ENCODE peak calls at places on chromosomes 13 and 19, in six cellular contexts. C is GM23248; G is CD8-positive, alpha-beta T cell; J is tibial artery; H is pancreas; F is stomach. U is an unnamed sample. For H3K9me3, the result is how much of the 10 kb centered on the place peaks cover.

GRCh38 chr19:35279985-35280821 is 2.1 kb upstream of the HAMP start:
- DNase-seq in F (no peak), J (no peak), G (no peak), C (no peak), H (no peak), U (no peak)

GRCh38 chr19:3142292-3142670 is 6.4 kb downstream of the GNA15 start:
- DNase-seq in G (no peak), F (no peak), H (no peak), C (peak), J (no peak), U (no peak)

GRCh38 chr13:86757236-86757978 is 913.8 kb upstream of the SLITRK5 start:
- DNase-seq in J (no peak), F (no peak), G (no peak), H (no peak), C (no peak), U (no peak)

GRCh38 chr13:27374650-27375049 is 49.8 kb upstream of the GTF3A start:
- DNase-seq in H (peak), J (peak), G (peak), F (peak), C (peak), U (peak)

GRCh38 chr19:40466219-40467006 is at the start of gene SPTBN4:
- DNase-seq in C (peak), H (peak), F (no peak), J (peak), G (peak), U (no peak)

GRCh38 chr19:34134190-34135032 is 37.9 kb upstream of the LSM14A start:
- DNase-seq in H (peak), C (peak), J (peak), F (peak), G (peak), U (peak)

GRCh38 chr13:27794921-27795717 is 2.8 kb downstream of the GSX1 start:
- DNase-seq in J (peak), F (no peak), G (no peak), H (no peak), C (no peak), U (no peak)

GRCh38 chr19:6226444-6227155 is 53.2 kb downstream of the MLLT1 start:
- DNase-seq in H (no peak), F (no peak), C (no peak), J (no peak), G (no peak), U (no peak)

GRCh38 chr13:90414691-90415596 is 932.5 kb upstream of the MIR17HG start:
- DNase-seq in G (no peak), C (peak), J (no peak), F (no peak), H (no peak), U (no peak)

GRCh38 chr13:23801141-23801540 is 88.1 kb downstream of the MIPEP start:
- DNase-seq in C (no peak), G (no peak), H (no peak), F (no peak), J (no peak), U (no peak)

GRCh38 chr19:55451522-55452380 is 8.7 kb upstream of the SHISA7 start:
- DNase-seq in G (no peak), C (peak), F (no peak), H (no peak), J (no peak), U (no peak)

GRCh38 chr19:10142701-10143375 is 23.1 kb upstream of the EIF3G start:
- DNase-seq in F (no peak), H (no peak), G (peak), J (no peak), C (no peak), U (no peak)

GRCh38 chr19:35908977-35909683 is 1.0 kb upstream of the TYROBP start:
- DNase-seq in C (no peak), F (peak), J (peak), G (no peak), H (no peak), U (peak)

GRCh38 chr13:101893021-101893420 is 440.5 kb downstream of the ITGBL1 start:
- DNase-seq in J (no peak), G (no peak), H (no peak), F (no peak), C (no peak), U (no peak)

GRCh38 chr13:30376426-30377311 is 45.6 kb upstream of the UBE2L5 start:
- DNase-seq in G (peak), J (peak), C (no peak), F (peak), H (no peak), U (no peak)

GRCh38 chr19:40348961-40349507 is 539 bp downstream of the PLD3 start:
- DNase-seq in G (no peak), H (peak), C (peak), F (no peak), J (no peak), U (no peak)

GRCh38 chr19:22052644-22053013 is 345 bp downstream of the ZNF257 start:
- DNase-seq in C (peak), H (peak), J (no peak), G (peak), F (no peak), U (no peak)

GRCh38 chr13:40495620-40496001 is 170.8 kb downstream of the FOXO1 start:
- DNase-seq in J (no peak), C (no peak), F (no peak), H (no peak), G (no peak), U (no peak)

GRCh38 chr19:54684537-54684936 is 21.8 kb downstream of the LILRB4 start:
- DNase-seq in F (no peak), H (no peak), C (peak), J (no peak), G (no peak), U (no peak)

GRCh38 chr19:15584541-15585115 is 30.4 kb upstream of the CYP4F8 start:
- DNase-seq in J (peak), H (peak), F (peak), G (peak), C (peak), U (peak)

GRCh38 chr13:20340759-20341161 is 108.6 kb upstream of the GJB6 start:
- DNase-seq in J (no peak), G (no peak), C (peak), F (no peak), H (no peak), U (no peak)

GRCh38 chr19:44740351-44740824 is 8.1 kb upstream of the BCL3 start:
- DNase-seq in G (no peak), H (no peak), C (no peak), J (no peak), F (no peak), U (no peak)

GRCh38 chr13:22839554-22840286 is 341.1 kb upstream of the SGCG start:
- DNase-seq in F (no peak), C (no peak), J (no peak), H (no peak), G (no peak), U (no peak)

GRCh38 chr13:48424212-48424611 is 11.3 kb upstream of the LPAR6 start:
- DNase-seq in H (no peak), G (no peak), C (no peak), F (no peak), J (no peak), U (no peak)

GRCh38 chr13:35086667-35087066 is 144.6 kb downstream of the NBEA start:
- DNase-seq in G (no peak), F (no peak), J (no peak), H (no peak), C (peak), U (no peak)

GRCh38 chr13:31807090-31807541 is 67.8 kb downstream of the RXFP2 start:
- DNase-seq in G (peak), C (peak), H (no peak), J (no peak), F (no peak), U (no peak)

GRCh38 chr19:56504581-56504980 is 3.1 kb upstream of the ZNF471 start:
- DNase-seq in G (no peak), C (peak), F (no peak), H (no peak), J (no peak), U (no peak)

GRCh38 chr19:41001243-41001971 is 10.3 kb downstream of the CYP2B6 start:
- DNase-seq in C (no peak), J (no peak), G (no peak), H (no peak), F (no peak), U (no peak)

GRCh38 chr13:47455581-47455980 is 545.5 kb downstream of the SUCLA2 start:
- DNase-seq in C (peak), F (no peak), J (no peak), H (no peak), G (no peak), U (no peak)

GRCh38 chr19:43798546-43799409 is 3.5 kb downstream of the LYPD5 start:
- DNase-seq in F (peak), H (peak), J (no peak), C (peak), G (peak), U (no peak)

GRCh38 chr19:55255618-55256423 is 3.0 kb downstream of the PPP6R1 start:
- DNase-seq in J (no peak), F (peak), C (peak), G (no peak), H (no peak), U (no peak)

GRCh38 chr19:38707512-38708114 is 36.7 kb downstream of the CAPN12 start:
- DNase-seq in F (peak), G (no peak), C (peak), H (peak), J (no peak), U (peak)

GRCh38 chr13:80338781-80339577 is 1.9 kb downstream of the SPRY2 start:
- DNase-seq in C (peak), F (peak), H (peak), G (no peak), J (peak), U (peak)

GRCh38 chr19:387777-388176 is 21.2 kb downstream of the C2CD4C start:
- DNase-seq in H (no peak), G (no peak), J (no peak), F (no peak), C (no peak), U (no peak)

GRCh38 chr13:46621133-46621532 is 68.2 kb downstream of the LRCH1 start:
- DNase-seq in J (no peak), F (no peak), G (no peak), H (no peak), C (no peak), U (no peak)

GRCh38 chr19:55418185-55418584 is 10.6 kb upstream of the UBE2S start:
- DNase-seq in F (peak), H (peak), C (peak), G (peak), J (no peak), U (no peak)

GRCh38 chr19:29833614-29834261 is 21.9 kb downstream of the CCNE1 start:
- DNase-seq in C (no peak), F (no peak), J (peak), H (no peak), G (no peak), U (no peak)

GRCh38 chr13:51538626-51539179 is 45.6 kb upstream of the WDFY2 start:
- DNase-seq in H (no peak), G (no peak), C (peak), F (no peak), J (no peak), U (no peak)

GRCh38 chr13:91647361-91647970 is 249.0 kb downstream of the GPC5 start:
- DNase-seq in G (no peak), C (peak), J (no peak), H (peak), F (no peak), U (no peak)

GRCh38 chr13:108947551-108948030 is 318.2 kb downstream of the MYO16 start:
- DNase-seq in F (no peak), H (no peak), G (no peak), C (peak), J (peak), U (no peak)

GRCh38 chr19:27758626-27759505 is 1454.1 kb downstream of the UQCRFS1 start:
- DNase-seq in F (no peak), J (no peak), H (no peak), G (no peak), C (no peak), U (no peak)
- H3K9me3 ChIP-seq in F (under half), J (half or more), H (under half), G (under half), C (under half), U (under half)

GRCh38 chr19:4830768-4831265 is 695 bp downstream of the TICAM1 start:
- DNase-seq in G (no peak), C (peak), F (no peak), H (no peak), J (no peak), U (no peak)

GRCh38 chr19:4830332-4830731 is 1.2 kb downstream of the TICAM1 start:
- DNase-seq in H (no peak), G (no peak), J (no peak), F (no peak), C (no peak), U (no peak)

GRCh38 chr19:4831351-4832340 is at the start of gene TICAM1:
- DNase-seq in G (peak), C (peak), H (peak), F (peak), J (peak), U (peak)

GRCh38 chr19:4832776-4833175 is 1.3 kb upstream of the TICAM1 start:
- DNase-seq in C (no peak), F (no peak), J (no peak), H (no peak), G (no peak), U (no peak)

GRCh38 chr19:4829001-4829712 is 2.4 kb downstream of the TICAM1 start:
- DNase-seq in C (no peak), J (no peak), G (no peak), H (peak), F (peak), U (no peak)
- H3K27ac ChIP-seq in C (no peak), J (peak), G (no peak), H (peak), F (peak), U (peak)

GRCh38 chr19:53045536-53045935 is 996 bp downstream of the ERVV-2 start:
- DNase-seq in J (no peak), F (no peak), C (no peak), H (no peak), G (no peak), U (no peak)
- H3K9me3 ChIP-seq in J (under half), F (half or more), C (under half), H (under half), G (under half), U (under half)

DNA sequence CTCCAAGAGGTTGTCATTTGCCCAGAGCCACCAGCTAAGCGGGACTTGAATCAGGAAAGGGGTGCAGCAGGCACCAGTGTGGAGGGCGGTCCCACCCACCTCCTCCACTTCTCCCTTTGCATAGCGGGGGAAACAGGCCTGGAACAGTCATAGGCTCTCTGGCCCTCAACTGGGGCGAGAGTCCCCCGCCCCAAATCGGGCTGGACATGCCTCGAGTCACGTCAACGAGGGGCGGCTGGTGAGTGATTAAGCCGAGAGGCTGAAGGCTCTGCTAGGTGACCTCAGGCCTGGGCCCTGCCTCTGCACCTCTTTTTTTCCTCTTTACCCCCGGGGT is 398 bp upstream of the ARRDC2 start:
- DNase-seq in J (no peak), G (no peak), F (no peak), H (no peak), C (no peak), U (no peak)
- H3K27ac ChIP-seq in J (peak), G (peak), F (peak), H (peak), C (peak), U (peak)

GRCh38 chr19:53147645-53148044 is 11.2 kb downstream of the ZNF347 start:
- DNase-seq in H (no peak), G (no peak), F (no peak), C (no peak), J (no peak), U (no peak)
- H3K9me3 ChIP-seq in H (under half), G (under half), F (half or more), C (under half), J (half or more), U (half or more)

DNA sequence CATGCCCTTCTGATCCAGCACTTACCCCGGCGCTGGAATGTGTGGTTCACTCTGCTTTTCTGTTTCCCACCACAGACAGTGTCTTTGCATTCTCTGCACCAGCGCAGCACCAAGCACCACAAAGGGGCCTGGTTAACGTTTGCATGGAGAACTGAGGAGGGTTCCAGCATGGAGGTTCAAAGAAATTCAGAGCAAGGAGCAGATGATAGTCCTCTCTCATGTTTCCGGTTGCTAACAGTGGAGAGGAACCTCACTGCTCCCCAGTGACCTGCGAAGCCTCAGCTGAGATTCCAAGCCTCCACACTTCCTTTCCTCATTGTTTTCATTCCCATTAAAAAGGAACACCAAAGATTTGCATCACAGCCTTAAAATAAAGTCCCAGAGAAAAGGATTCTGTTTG is 99.7 kb downstream of the STARD13 start:
- DNase-seq in G (no peak), F (no peak), J (no peak), H (no peak), C (no peak), U (no peak)
- H3K27ac ChIP-seq in G (no peak), F (peak), J (peak), H (peak), C (no peak), U (peak)

GRCh38 chr19:51593969-51594773 is 23.1 kb downstream of the ZNF175 start:
- DNase-seq in F (peak), J (peak), H (peak), G (peak), C (peak), U (peak)
- H3K9me3 ChIP-seq in F (under half), J (under half), H (under half), G (under half), C (under half), U (under half)

GRCh38 chr13:72151241-72151640 is 284.2 kb upstream of the DACH1 start:
- DNase-seq in F (no peak), C (no peak), G (no peak), H (no peak), J (no peak), U (no peak)
- H3K27ac ChIP-seq in F (no peak), C (no peak), G (no peak), H (no peak), J (no peak), U (no peak)

GRCh38 chr19:53079313-53079924 is 23.8 kb downstream of the ZNF160 start:
- DNase-seq in C (no peak), F (no peak), H (no peak), J (no peak), G (no peak), U (no peak)
- H3K9me3 ChIP-seq in C (under half), F (half or more), H (under half), J (under half), G (under half), U (under half)

GRCh38 chr13:111415216-111415615 is 94.8 kb downstream of the TEX29 start:
- DNase-seq in F (no peak), C (no peak), H (no peak), J (no peak), G (no peak), U (no peak)

GRCh38 chr13:111412251-111412650 is 91.8 kb downstream of the TEX29 start:
- DNase-seq in H (no peak), G (no peak), J (no peak), C (no peak), F (no peak), U (no peak)

GRCh38 chr13:111414341-111414740 is 93.9 kb downstream of the TEX29 start:
- DNase-seq in F (no peak), J (no peak), G (no peak), C (no peak), H (no peak), U (no peak)

GRCh38 chr13:111415765-111416164 is 95.3 kb downstream of the TEX29 start:
- DNase-seq in G (no peak), H (no peak), F (no peak), C (no peak), J (no peak), U (no peak)

GRCh38 chr13:111413407-111414187 is 93.2 kb downstream of the TEX29 start:
- DNase-seq in G (no peak), J (no peak), F (no peak), H (no peak), C (no peak), U (no peak)
- H3K27ac ChIP-seq in G (no peak), J (no peak), F (no peak), H (no peak), C (no peak), U (no peak)

U was measured in left ventricle myocardium inferior.